ENCODE peak calls at places on chromosomes 2 and 18, in seven cellular contexts. O is mesendoderm, Y is H9, B is trophoblast cell, X is neuronal stem cell, L is mesenchymal stem cell, Q is H1. P is an unnamed sample.

GRCh38 chr2:72276876-72277275 is 129.2 kb upstream of the CYP26B1 start:
- DNase-seq in Q (no peak), O (no peak), X (no peak), Y (no peak), L (no peak), B (no peak), P (no peak)

GRCh38 chr2:223865907-223866508 is 28.6 kb upstream of the AP1S3 start:
- DNase-seq in B (no peak), Y (no peak), L (no peak), X (no peak), Q (no peak), O (no peak), P (no peak)

GRCh38 chr18:67525328-67526110 is 9.0 kb upstream of the DSEL start:
- DNase-seq in O (peak; percentile 90), Y (no peak), Q (no peak), X (peak; percentile 39), L (peak; percentile 90), B (peak; percentile 90), P (peak; percentile 99)

GRCh38 chr2:28507806-28508764 is 12.2 kb downstream of the PLB1 start:
- DNase-seq in Y (no peak), L (no peak), B (peak; percentile 84), X (no peak), Q (no peak), O (peak; percentile 63), P (peak; percentile 17)

GRCh38 chr2:96772903-96773675 is 12.4 kb downstream of the CNNM4 start:
- DNase-seq in Y (no peak), O (no peak), X (no peak), B (no peak), Q (no peak), L (no peak), P (no peak)

GRCh38 chr18:8943900-8944870 is 158.3 kb upstream of the NDUFV2 start:
- DNase-seq in Q (no peak), L (peak; percentile 81), Y (no peak), X (no peak), O (no peak), B (no peak), P (peak; percentile 94)

GRCh38 chr2:13201924-13202323 is 485.2 kb downstream of the TRIB2 start:
- DNase-seq in X (no peak), Q (no peak), O (peak; percentile 12), Y (no peak), L (no peak), B (no peak), P (no peak)

GRCh38 chr18:2515908-2516625 is 55.2 kb downstream of the METTL4 start:
- DNase-seq in B (peak; percentile 82), O (peak; percentile 8), X (no peak), Y (no peak), Q (no peak), L (peak; percentile 91), P (peak; percentile 95)

GRCh38 chr2:69645026-69645425 is 1.5 kb upstream of the AAK1 start:
- DNase-seq in Q (no peak), X (no peak), O (peak; percentile 88), B (no peak), L (no peak), Y (no peak), P (no peak)

GRCh38 chr2:56299166-56299806 is 115.5 kb downstream of the CCDC85A start:
- DNase-seq in L (no peak), B (peak; percentile 30), Q (no peak), X (no peak), O (no peak), Y (no peak), P (no peak)

GRCh38 chr2:241767464-241768250 is 9.0 kb upstream of the GAL3ST2 start:
- DNase-seq in Q (no peak), B (no peak), Y (peak; percentile 24), L (no peak), X (no peak), O (no peak), P (no peak)

GRCh38 chr2:348517-348916 is 60.6 kb upstream of the ALKAL2 start:
- DNase-seq in X (no peak), O (no peak), L (no peak), Q (no peak), Y (no peak), B (no peak), P (no peak)
- H3K23ac ChIP-seq in X (no peak overlapping the region), O (no peak overlapping the region), L (no peak overlapping the region), Q (no peak overlapping the region), Y (no peak overlapping the region), B (no peak overlapping the region), P (no peak overlapping the region)

GRCh38 chr2:236353594-236353942 is 89.4 kb upstream of the ASB18 start:
- DNase-seq in B (no peak), O (no peak), Y (peak; percentile 18), X (no peak), Q (no peak), L (no peak), P (no peak)
- H3K23ac ChIP-seq in B (no peak overlapping the region), O (no peak overlapping the region), Y (no peak overlapping the region), X (no peak overlapping the region), Q (no peak overlapping the region), L (no peak overlapping the region), P (no peak overlapping the region)

GRCh38 chr2:132849118-132849517 is 179.1 kb upstream of the LYPD1 start:
- DNase-seq in L (no peak), Y (no peak), Q (no peak), O (no peak), X (no peak), B (no peak), P (peak; percentile 81)
- H3K23ac ChIP-seq in L (no peak overlapping the region), Y (no peak overlapping the region), Q (no peak overlapping the region), O (no peak overlapping the region), X (no peak overlapping the region), B (no peak overlapping the region), P (no peak overlapping the region)

GRCh38 chr2:176535480-176536113 is 266.4 kb downstream of the MTX2 start:
- DNase-seq in B (no peak), Y (no peak), L (no peak), O (no peak), X (no peak), Q (no peak), P (no peak)

GRCh38 chr2:176534798-176535479 is 265.7 kb downstream of the MTX2 start:
- DNase-seq in Y (no peak), L (no peak), X (no peak), B (no peak), O (no peak), Q (no peak), P (no peak)

GRCh38 chr2:176533505-176534193 is 264.4 kb downstream of the MTX2 start:
- DNase-seq in Y (no peak), X (no peak), O (no peak), B (no peak), L (no peak), Q (no peak), P (no peak)

GRCh38 chr2:176527141-176527901 is 258.1 kb downstream of the MTX2 start:
- DNase-seq in O (no peak), Y (no peak), L (no peak), B (no peak), Q (no peak), X (no peak), P (no peak)

GRCh38 chr2:176531608-176532007 is 262.4 kb downstream of the MTX2 start:
- DNase-seq in O (no peak), L (no peak), B (no peak), Y (no peak), Q (no peak), X (no peak), P (no peak)
- H3K23ac ChIP-seq in O (no peak overlapping the region), L (no peak overlapping the region), B (no peak overlapping the region), Y (no peak overlapping the region), Q (no peak overlapping the region), X (no peak overlapping the region), P (no peak overlapping the region)

GRCh38 chr2:179235463-179236108 is 29.0 kb downstream of the SESTD1 start:
- DNase-seq in O (no peak), Y (no peak), Q (no peak), L (no peak), B (no peak), X (no peak), P (peak; percentile 40)
- H3K23ac ChIP-seq in O (no peak overlapping the region), Y (no peak overlapping the region), Q (no peak overlapping the region), L (no peak overlapping the region), B (no peak overlapping the region), X (no peak overlapping the region), P (no peak overlapping the region)

DNA sequence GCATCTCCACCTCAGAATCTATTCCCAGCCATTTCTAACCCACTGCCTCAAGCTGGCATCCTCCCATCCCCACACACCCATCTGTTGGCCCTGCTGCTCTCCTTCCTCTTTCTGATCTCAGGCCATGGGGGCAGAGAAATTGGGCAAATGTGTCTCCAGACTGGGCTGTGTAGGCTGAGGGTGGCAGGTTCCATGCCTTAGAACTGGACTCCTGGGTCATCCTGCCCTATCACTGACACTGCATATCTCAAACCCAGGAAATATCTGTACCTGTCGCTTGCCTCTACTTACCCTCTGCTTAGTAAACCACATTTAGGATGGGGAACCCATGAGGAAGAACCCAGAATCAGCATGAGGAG is 1.8 kb downstream of the WNT10A start:
- DNase-seq in L (no peak), X (no peak), Y (no peak), B (no peak), Q (no peak), O (no peak), P (no peak)
- H3K23ac ChIP-seq in L (no peak overlapping the region), X (no peak overlapping the region), Y (no peak overlapping the region), B (no peak overlapping the region), Q (no peak overlapping the region), O (no peak overlapping the region), P (no peak overlapping the region)

GRCh38 chr2:55099878-55100820 is 49.9 kb upstream of the RTN4 start:
- DNase-seq in Q (no peak), B (no peak), O (no peak), X (no peak), L (peak; percentile 69), Y (no peak), P (peak; percentile 84)

GRCh38 chr2:55099493-55099877 is 49.2 kb upstream of the RTN4 start:
- DNase-seq in X (no peak), O (no peak), Q (no peak), Y (no peak), L (no peak), B (no peak), P (no peak)

GRCh38 chr2:55096586-55096985 is 46.3 kb upstream of the RTN4 start:
- DNase-seq in B (no peak), Q (no peak), X (no peak), L (no peak), Y (no peak), O (no peak), P (no peak)

GRCh38 chr2:55097083-55097461 is 46.8 kb upstream of the RTN4 start:
- DNase-seq in L (no peak), Q (no peak), O (no peak), B (no peak), X (no peak), Y (no peak), P (no peak)

DNA sequence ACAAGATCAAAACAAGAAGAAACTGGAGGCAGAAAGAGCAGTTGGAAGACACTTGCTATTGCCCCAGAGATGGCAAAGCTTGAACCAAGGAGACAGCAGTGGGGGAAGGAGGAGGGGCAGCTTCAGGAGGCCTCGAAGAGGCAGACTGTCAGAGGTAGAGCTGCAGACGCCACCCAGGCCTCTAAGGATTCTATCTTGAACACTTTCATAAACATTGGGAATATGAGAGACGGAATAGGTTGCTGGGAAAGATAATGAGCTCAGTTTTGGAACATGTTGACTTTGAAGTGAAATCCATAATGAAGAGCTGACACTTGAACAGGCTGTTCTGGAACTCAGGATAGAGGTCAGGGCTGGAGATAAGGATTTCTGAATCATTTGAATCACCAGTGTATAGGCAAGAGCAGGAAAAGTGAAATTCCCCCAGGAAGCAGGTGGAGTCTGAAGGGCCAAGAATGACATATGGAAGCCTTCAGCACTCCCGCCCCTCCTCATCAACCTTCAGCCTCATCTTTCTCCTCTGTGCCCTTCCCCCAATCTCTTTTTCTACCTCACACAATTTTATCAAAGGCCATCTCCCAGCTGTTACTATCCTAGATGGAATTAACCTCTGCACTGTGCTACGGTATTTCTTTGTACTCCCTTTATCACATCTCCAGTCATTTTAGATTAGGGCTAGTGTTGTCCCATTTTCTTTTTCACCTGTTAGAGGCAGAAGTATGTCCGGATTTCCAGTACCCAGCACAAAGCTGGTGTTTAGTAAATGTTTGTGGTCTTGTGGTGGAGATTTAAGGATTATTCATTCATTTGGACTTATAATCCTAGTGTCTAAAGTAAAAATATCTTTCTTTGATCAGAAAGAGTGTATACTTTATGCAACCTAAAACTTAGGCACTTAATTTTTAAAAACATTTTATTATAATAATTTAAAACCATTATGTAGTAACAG is 47.5 kb upstream of the RTN4 start:
- DNase-seq in O (no peak), Y (no peak), L (peak; percentile 63), B (peak; percentile 32), X (no peak), Q (no peak), P (no peak)
- H3K23ac ChIP-seq in O (no peak overlapping the region), Y (no peak overlapping the region), L (no peak overlapping the region), B (no peak overlapping the region), X (no peak overlapping the region), Q (no peak overlapping the region), P (peak overlapping the region; percentile 68)

P was measured in IMR-90.